ENCODE peak calls at places on chromosomes 5 and 9, in nine cellular contexts. P, J, U, F, H, G, M, N and Z are unnamed samples.

GRCh38 chr5:30849801-30850370 is 343.6 kb upstream of the CDH6 start:
- DNase-seq in F (no peak), H (no peak), P (no peak), G (peak; percentile 95), N (no peak), U (no peak), M (no peak), J (no peak), Z (peak; percentile 42)

GRCh38 chr5:151696470-151697061 is 9.9 kb upstream of the SPARC start:
- DNase-seq in G (peak; percentile 100), N (peak; percentile 99), F (peak; percentile 80), H (no peak), J (no peak), U (peak; percentile 85), P (no peak), M (no peak), Z (peak; percentile 99)

GRCh38 chr9:33233659-33234335 is 6.2 kb upstream of the SPINK4 start:
- DNase-seq in J (no peak), U (no peak), H (no peak), M (no peak), G (peak; percentile 90), N (peak; percentile 96), P (peak; percentile 90), F (no peak), Z (peak; percentile 93)

GRCh38 chr5:43203373-43203772 is 11.3 kb downstream of the NIM1K start:
- DNase-seq in N (peak; percentile 77), H (no peak), M (no peak), P (no peak), U (no peak), F (no peak), G (peak; percentile 14), J (no peak), Z (peak; percentile 54)

GRCh38 chr9:123048748-123049147 is 15.3 kb downstream of the GPR21 start:
- DNase-seq in U (no peak), G (peak; percentile 28), H (no peak), M (no peak), J (no peak), N (peak; percentile 74), P (no peak), F (no peak), Z (no peak)

GRCh38 chr5:123543438-123543837 is 31.5 kb downstream of the CSNK1G3 start:
- DNase-seq in H (no peak), G (no peak), U (no peak), F (no peak), J (no peak), M (no peak), N (no peak), P (no peak), Z (no peak)

GRCh38 chr9:95058795-95059386 is 258.6 kb downstream of the FANCC start:
- DNase-seq in F (no peak), H (no peak), J (no peak), P (no peak), U (no peak), N (peak; percentile 67), M (no peak), G (peak; percentile 58), Z (no peak)

GRCh38 chr5:93794954-93795353 is 53.6 kb upstream of the POU5F2 start:
- DNase-seq in J (no peak), P (peak; percentile 12), G (no peak), F (peak; percentile 56), N (no peak), M (no peak), H (no peak), U (no peak), Z (no peak)

GRCh38 chr5:16489322-16489791 is 23.8 kb upstream of the ZNF622 start:
- DNase-seq in J (peak; percentile 18), U (no peak), G (peak; percentile 30), F (no peak), P (no peak), H (no peak), M (no peak), N (peak; percentile 74), Z (no peak)

GRCh38 chr5:82918311-82919031 is 158.7 kb downstream of the TMEM167A start:
- DNase-seq in N (no peak), H (no peak), G (no peak), M (no peak), J (no peak), P (no peak), F (no peak), U (no peak), Z (no peak)

GRCh38 chr5:55250064-55250463 is 16.7 kb upstream of the CCNO start:
- DNase-seq in P (no peak), G (no peak), H (no peak), F (no peak), J (no peak), M (no peak), U (no peak), N (no peak), Z (no peak)

GRCh38 chr9:93247892-93248291 is 64.0 kb downstream of the WNK2 start:
- DNase-seq in M (no peak), U (no peak), P (no peak), J (no peak), N (no peak), H (no peak), G (no peak), F (no peak), Z (no peak)

DNA sequence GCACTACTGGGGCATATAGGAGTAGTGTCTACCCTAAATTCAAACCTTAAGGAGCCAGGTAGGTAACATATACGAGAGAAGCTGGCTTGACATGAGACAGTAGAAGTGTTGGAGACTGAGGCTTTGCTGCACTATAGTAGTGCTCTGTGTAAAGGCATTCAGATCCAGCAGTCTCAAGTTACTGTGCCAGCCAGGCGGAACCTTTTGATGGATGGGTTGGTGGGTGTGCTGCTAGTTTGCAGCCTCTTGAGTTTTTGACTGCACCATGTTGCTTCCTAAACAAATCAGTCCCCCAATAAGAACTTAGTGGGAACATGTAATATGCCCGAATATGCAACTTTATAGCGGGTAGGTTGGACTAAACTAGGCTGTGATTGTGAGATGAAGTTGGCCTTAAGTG is 1.5 kb downstream of the CLTA start:
- DNase-seq in H (no peak), U (no peak), J (no peak), M (no peak), F (no peak), P (no peak), N (peak; percentile 32), G (no peak), Z (no peak)
- H3K4me3 ChIP-seq in H (peak overlapping the region; percentile 93), U (peak overlapping the region; percentile 95), J (peak overlapping the region; percentile 82), M (peak overlapping the region; percentile 99), F (peak overlapping the region; percentile 98), P (peak overlapping the region; percentile 64), N (peak overlapping the region; percentile 98), G (peak overlapping the region; percentile 82), Z (peak overlapping the region; percentile 97)

DNA sequence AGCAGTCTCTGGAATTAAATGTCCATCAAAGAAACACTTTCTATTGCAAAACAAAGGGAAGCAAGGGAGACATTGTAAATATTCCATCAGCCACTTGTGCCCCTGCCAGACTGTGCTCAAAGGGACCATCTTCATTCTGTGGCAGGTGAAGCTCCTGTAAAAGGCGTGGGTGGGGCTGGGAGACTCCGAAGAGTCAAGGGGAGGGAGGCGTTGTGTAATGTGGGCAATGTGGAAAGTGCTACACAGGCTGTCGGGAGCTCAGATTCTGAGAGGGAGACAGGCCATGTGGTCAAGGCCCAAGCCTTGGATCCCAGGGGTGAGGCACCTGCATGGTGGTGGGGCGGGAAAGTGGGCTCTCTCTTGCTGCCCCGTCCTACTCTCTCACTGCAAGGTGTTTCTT is 272.2 kb downstream of the HSPA4 start:
- DNase-seq in G (no peak), M (peak; percentile 42), N (no peak), U (no peak), J (no peak), H (no peak), F (no peak), P (no peak), Z (no peak)
- H3K27me3 ChIP-seq in G (no peaks in the 10 kb centered on the region), M (no peaks in the 10 kb centered on the region), N (peaks cover 4% of the 10 kb centered on the region), U (no peaks in the 10 kb centered on the region), J (no peaks in the 10 kb centered on the region), H (no peaks in the 10 kb centered on the region), F (no peaks in the 10 kb centered on the region), P (no peaks in the 10 kb centered on the region), Z (no peaks in the 10 kb centered on the region)

GRCh38 chr5:180021900-180022299 is 49.7 kb downstream of the RNF130 start:
- DNase-seq in F (no peak), M (no peak), G (no peak), P (no peak), J (no peak), N (no peak), U (no peak), H (no peak), Z (no peak)
- H3K9me3 ChIP-seq in F (peaks cover 32% of the 10 kb centered on the region), M (no peaks in the 10 kb centered on the region), G (no peaks in the 10 kb centered on the region), P (no peaks in the 10 kb centered on the region), J (no peaks in the 10 kb centered on the region), N (no peaks in the 10 kb centered on the region), U (no peaks in the 10 kb centered on the region), H (no peaks in the 10 kb centered on the region), Z (no peaks in the 10 kb centered on the region)

GRCh38 chr9:106920701-106921283 is 57.8 kb downstream of the ZNF462 start:
- DNase-seq in N (peak; percentile 41), M (no peak), J (no peak), H (no peak), F (no peak), P (no peak), G (peak; percentile 68), U (no peak), Z (no peak)

GRCh38 chr9:106920091-106920490 is 57.1 kb downstream of the ZNF462 start:
- DNase-seq in G (no peak), P (no peak), H (no peak), M (no peak), F (no peak), U (no peak), J (no peak), N (no peak), Z (no peak)

GRCh38 chr9:106921989-106922388 is 59.0 kb downstream of the ZNF462 start:
- DNase-seq in J (no peak), M (no peak), N (peak; percentile 48), U (no peak), G (peak; percentile 57), H (no peak), F (no peak), P (no peak), Z (no peak)

GRCh38 chr9:106918825-106919509 is 56.0 kb downstream of the ZNF462 start:
- DNase-seq in U (no peak), M (no peak), J (no peak), F (no peak), H (no peak), P (no peak), G (no peak), N (no peak), Z (no peak)

DNA sequence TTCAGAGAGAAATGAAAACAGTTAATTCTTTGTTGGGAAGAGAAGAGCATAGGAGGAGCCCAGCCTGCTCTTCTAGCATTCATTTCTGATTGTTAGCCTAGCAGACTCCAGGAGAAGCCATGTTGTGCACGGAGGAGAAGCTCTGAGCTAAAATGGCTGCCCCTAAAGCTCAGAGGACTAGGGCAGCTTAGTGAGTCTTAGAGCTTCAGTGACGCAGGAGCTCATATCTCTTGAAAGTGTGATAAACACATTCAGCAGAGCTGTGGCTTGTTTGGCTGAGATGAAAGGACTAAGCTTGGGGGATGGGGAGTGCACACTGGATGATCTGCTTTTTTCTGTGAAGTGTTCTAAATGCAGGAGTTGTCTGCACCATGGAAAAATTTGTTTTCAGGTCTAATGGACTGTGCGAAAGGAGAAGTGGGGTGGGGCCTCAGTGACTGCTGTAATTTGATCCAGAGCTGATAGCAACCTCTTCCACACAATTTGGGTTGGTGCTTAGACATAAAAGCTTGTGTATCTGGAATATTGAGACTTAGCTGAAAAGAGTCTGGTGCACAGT is 58.5 kb downstream of the ZNF462 start:
- DNase-seq in H (no peak), G (peak; percentile 93), P (no peak), U (no peak), N (peak; percentile 87), M (no peak), F (peak; percentile 60), J (peak; percentile 13), Z (no peak)
- H3K4me3 ChIP-seq in H (no peak overlapping the region), G (peak overlapping the region; percentile 5), P (no peak overlapping the region), U (no peak overlapping the region), N (peak overlapping the region; percentile 34), M (no peak overlapping the region), F (peak overlapping the region; percentile 72), J (no peak overlapping the region), Z (no peak overlapping the region)